ENCODE peak calls at places on chromosomes 13 and 19, in seven cellular contexts. T, Z, B, Y, A, P and X are unnamed samples.

GRCh38 chr19:53879145-53880037 is 2.6 kb upstream of the PRKCG start:
- DNase-seq in Y (peak), Z (peak), A (peak), T (peak), P (peak), B (peak), X (no peak)

GRCh38 chr13:59771272-59771671 is 392.5 kb downstream of the DIAPH3 start:
- DNase-seq in Z (no peak), P (peak), B (no peak), T (no peak), Y (no peak), A (no peak), X (no peak)

GRCh38 chr13:21580736-21581135 is 23.2 kb downstream of the MICU2 start:
- DNase-seq in Y (no peak), P (no peak), B (no peak), A (no peak), Z (no peak), T (no peak), X (no peak)

GRCh38 chr13:32636711-32637110 is 50.5 kb downstream of the PDS5B start:
- DNase-seq in Z (no peak), P (peak), B (no peak), T (no peak), Y (no peak), A (no peak), X (no peak)

GRCh38 chr19:51703655-51704515 is 10.8 kb downstream of the SPACA6 start:
- DNase-seq in Z (peak), P (peak), B (peak), A (peak), T (peak), Y (peak), X (no peak)

GRCh38 chr19:55642153-55643002 is 1.1 kb upstream of the ZNF581 start:
- DNase-seq in Y (no peak), B (no peak), A (no peak), P (peak), Z (no peak), T (peak), X (no peak)

GRCh38 chr13:25732146-25732865 is 319.5 kb downstream of the SHISA2 start:
- DNase-seq in Z (no peak), T (no peak), P (no peak), B (no peak), Y (no peak), A (no peak), X (no peak)

GRCh38 chr19:17473041-17473440 is 2.7 kb downstream of the SLC27A1 start:
- DNase-seq in Y (no peak), B (no peak), Z (no peak), P (no peak), A (no peak), T (no peak), X (no peak)

GRCh38 chr19:55273978-55274707 is 5.8 kb downstream of the HSPBP1 start:
- DNase-seq in Y (no peak), P (no peak), A (no peak), T (no peak), B (no peak), Z (no peak), X (no peak)

GRCh38 chr13:111006508-111007031 is 91.7 kb upstream of the ANKRD10 start:
- DNase-seq in A (peak), P (peak), Y (no peak), B (no peak), Z (peak), T (no peak), X (no peak)

GRCh38 chr19:16373539-16373938 is 48.9 kb downstream of the KLF2 start:
- DNase-seq in Y (no peak), P (no peak), Z (no peak), B (peak), T (no peak), A (no peak), X (no peak)

GRCh38 chr19:48588670-48589399 is 17.7 kb upstream of the SPACA4 start:
- DNase-seq in A (peak), Y (peak), T (peak), P (peak), Z (peak), B (peak), X (no peak)

GRCh38 chr19:5397804-5398692 is 57.2 kb upstream of the ZNRF4 start:
- DNase-seq in Y (no peak), T (no peak), B (no peak), P (peak), A (no peak), Z (no peak), X (no peak)

GRCh38 chr13:80883545-80883944 is 542.6 kb upstream of the SPRY2 start:
- DNase-seq in Z (no peak), Y (no peak), B (no peak), T (no peak), A (no peak), P (no peak), X (no peak)

GRCh38 chr19:6551607-6552450 is 21.0 kb downstream of the TNFSF9 start:
- DNase-seq in Y (no peak), B (no peak), Z (no peak), P (peak), A (no peak), T (peak), X (no peak)

GRCh38 chr19:11152318-11153062 is 3.1 kb downstream of the SPC24 start:
- DNase-seq in T (no peak), Y (no peak), Z (no peak), B (no peak), A (no peak), P (no peak), X (no peak)

GRCh38 chr19:32070101-32070500 is 275.3 kb upstream of the ZNF507 start:
- DNase-seq in T (no peak), Z (no peak), Y (no peak), A (no peak), P (no peak), B (no peak), X (no peak)

GRCh38 chr19:51119675-51120074 is 5.0 kb upstream of the SIGLEC9 start:
- DNase-seq in B (no peak), A (no peak), P (no peak), Z (no peak), T (no peak), Y (no peak), X (no peak)

GRCh38 chr13:84446972-84447700 is 564.9 kb upstream of the SLITRK1 start:
- DNase-seq in B (no peak), P (no peak), Y (no peak), A (no peak), T (peak), Z (no peak), X (no peak)

GRCh38 chr19:19115954-19116353 is 22.3 kb downstream of the TMEM161A start:
- DNase-seq in T (peak), B (no peak), Z (no peak), A (no peak), P (peak), Y (no peak), X (no peak)

GRCh38 chr19:27775395-27775794 is 1437.6 kb downstream of the UQCRFS1 start:
- DNase-seq in Y (no peak), A (no peak), P (no peak), Z (no peak), T (no peak), B (no peak), X (no peak)

GRCh38 chr13:33116321-33117010 is 100.2 kb downstream of the KL start:
- DNase-seq in P (no peak), Z (no peak), A (no peak), T (no peak), B (no peak), Y (no peak), X (no peak)

GRCh38 chr19:27691991-27692390 is 1521.0 kb downstream of the UQCRFS1 start:
- DNase-seq in A (no peak), Z (no peak), T (no peak), B (no peak), P (no peak), Y (no peak), X (no peak)

GRCh38 chr19:6744381-6745288 is 5.2 kb downstream of the TRIP10 start:
- DNase-seq in B (peak), T (peak), Y (peak), Z (peak), P (peak), A (no peak), X (no peak)

GRCh38 chr13:112486386-112487126 is 101.4 kb downstream of the TUBGCP3 start:
- DNase-seq in P (peak), B (no peak), A (no peak), T (no peak), Y (no peak), Z (no peak), X (no peak)

GRCh38 chr19:16946951-16947940 is 58.4 kb downstream of the F2RL3 start:
- DNase-seq in Z (no peak), P (no peak), Y (peak), A (no peak), B (no peak), T (no peak), X (no peak)

GRCh38 chr13:80881495-80882482 is 540.9 kb upstream of the SPRY2 start:
- DNase-seq in Z (no peak), Y (no peak), A (no peak), P (no peak), B (no peak), T (no peak), X (no peak)

GRCh38 chr19:9799162-9799561 is 19.7 kb downstream of the FBXL12 start:
- DNase-seq in T (no peak), P (no peak), Y (no peak), A (no peak), B (no peak), Z (no peak), X (no peak)

GRCh38 chr19:22515435-22515834 is 93.3 kb upstream of the ZNF98 start:
- DNase-seq in P (no peak), A (no peak), T (no peak), B (no peak), Z (no peak), Y (no peak), X (no peak)

GRCh38 chr19:49581007-49581508 is at the start of gene PRRG2:
- DNase-seq in P (no peak), Z (no peak), A (no peak), B (no peak), Y (no peak), T (peak), X (no peak)

GRCh38 chr13:93814658-93815057 is 588.1 kb downstream of the GPC6 start:
- DNase-seq in Z (no peak), P (no peak), T (no peak), Y (no peak), A (no peak), B (no peak), X (no peak)

GRCh38 chr13:108558489-108558888 is 70.9 kb upstream of the MYO16 start:
- DNase-seq in A (no peak), P (no peak), Y (no peak), T (no peak), B (no peak), Z (no peak), X (no peak)

GRCh38 chr13:25468330-25469178 is 96.8 kb downstream of the ATP8A2 start:
- DNase-seq in Z (no peak), A (no peak), P (peak), T (no peak), B (no peak), Y (no peak), X (no peak)

GRCh38 chr19:36528921-36529518 is 949 bp upstream of the ZNF260 start:
- DNase-seq in Y (no peak), A (no peak), T (no peak), B (no peak), P (peak), Z (no peak), X (no peak)

GRCh38 chr19:29666634-29667389 is 1.6 kb downstream of the PLEKHF1 start:
- DNase-seq in Z (no peak), Y (no peak), B (no peak), P (peak), A (no peak), T (peak), X (no peak)

GRCh38 chr13:106038752-106039151 is 496.7 kb downstream of the EFNB2 start:
- DNase-seq in A (no peak), B (peak), P (no peak), T (no peak), Y (no peak), Z (no peak), X (no peak)

GRCh38 chr19:12272980-12273901 is 21.4 kb downstream of the ZNF44 start:
- DNase-seq in A (no peak), Z (no peak), P (no peak), T (no peak), B (no peak), Y (no peak), X (no peak)

GRCh38 chr13:59533561-59534337 is 630.0 kb downstream of the DIAPH3 start:
- DNase-seq in Y (no peak), T (no peak), A (no peak), Z (no peak), P (no peak), B (peak), X (no peak)